ENCODE peak calls at places on chromosomes 1 and 21, in nine cellular contexts. N is left lung, P is HFF-Myc, J is mucosa of descending colon, X is astrocyte, W is uterus, O is fibroblast of the aortic adventitia, C is sigmoid colon, G is Peyer's patch. I is an unnamed sample.

GRCh38 chr1:225427249-225428065 is at the start of gene LBR:
- DNase-seq in N (peak), P (no peak), J (no peak), X (peak), W (peak), O (peak), C (peak), G (no peak), I (peak)

GRCh38 chr1:36834586-36834985 is 199.7 kb downstream of the GRIK3 start:
- DNase-seq in N (no peak), P (no peak), J (no peak), X (no peak), W (no peak), O (no peak), C (no peak), G (no peak), I (no peak)

GRCh38 chr1:56908619-56909340 is 54.2 kb downstream of the C8A start:
- DNase-seq in N (no peak), P (no peak), J (no peak), X (peak), W (no peak), O (peak), C (no peak), G (no peak), I (no peak)

GRCh38 chr1:234199476-234200127 is 173.7 kb upstream of the COA6 start:
- DNase-seq in N (no peak), P (no peak), J (no peak), X (peak), W (no peak), O (no peak), C (no peak), G (no peak), I (no peak)

GRCh38 chr1:25146382-25146855 is 85.9 kb downstream of the SYF2 start:
- DNase-seq in N (no peak), P (no peak), J (no peak), X (no peak), W (no peak), O (peak), C (no peak), G (no peak), I (no peak)

GRCh38 chr1:50109647-50110075 is 941 bp downstream of the ELAVL4 start:
- DNase-seq in N (no peak), P (no peak), J (no peak), X (peak), W (no peak), O (no peak), C (no peak), G (no peak), I (no peak)

GRCh38 chr1:186999506-186999905 is 170.8 kb downstream of the PLA2G4A start:
- DNase-seq in N (no peak), P (no peak), J (no peak), X (peak), W (no peak), O (peak), C (no peak), G (no peak), I (no peak)

GRCh38 chr21:41360072-41360821 is 1.6 kb upstream of the MX2 start:
- DNase-seq in N (no peak), P (no peak), J (peak), X (peak), W (peak), O (peak), C (peak), G (peak), I (no peak)

GRCh38 chr1:67190410-67190809 is 24.2 kb downstream of the IL23R start:
- DNase-seq in N (no peak), P (no peak), J (no peak), X (no peak), W (no peak), O (no peak), C (no peak), G (no peak), I (no peak)

GRCh38 chr1:15038232-15039016 is 115.1 kb upstream of the TMEM51 start:
- DNase-seq in N (no peak), P (no peak), J (no peak), X (no peak), W (no peak), O (peak), C (no peak), G (no peak), I (peak)

GRCh38 chr1:54409156-54410142 is 3.3 kb upstream of the SSBP3 start:
- DNase-seq in N (no peak), P (no peak), J (peak), X (no peak), W (no peak), O (no peak), C (no peak), G (peak), I (peak)

DNA sequence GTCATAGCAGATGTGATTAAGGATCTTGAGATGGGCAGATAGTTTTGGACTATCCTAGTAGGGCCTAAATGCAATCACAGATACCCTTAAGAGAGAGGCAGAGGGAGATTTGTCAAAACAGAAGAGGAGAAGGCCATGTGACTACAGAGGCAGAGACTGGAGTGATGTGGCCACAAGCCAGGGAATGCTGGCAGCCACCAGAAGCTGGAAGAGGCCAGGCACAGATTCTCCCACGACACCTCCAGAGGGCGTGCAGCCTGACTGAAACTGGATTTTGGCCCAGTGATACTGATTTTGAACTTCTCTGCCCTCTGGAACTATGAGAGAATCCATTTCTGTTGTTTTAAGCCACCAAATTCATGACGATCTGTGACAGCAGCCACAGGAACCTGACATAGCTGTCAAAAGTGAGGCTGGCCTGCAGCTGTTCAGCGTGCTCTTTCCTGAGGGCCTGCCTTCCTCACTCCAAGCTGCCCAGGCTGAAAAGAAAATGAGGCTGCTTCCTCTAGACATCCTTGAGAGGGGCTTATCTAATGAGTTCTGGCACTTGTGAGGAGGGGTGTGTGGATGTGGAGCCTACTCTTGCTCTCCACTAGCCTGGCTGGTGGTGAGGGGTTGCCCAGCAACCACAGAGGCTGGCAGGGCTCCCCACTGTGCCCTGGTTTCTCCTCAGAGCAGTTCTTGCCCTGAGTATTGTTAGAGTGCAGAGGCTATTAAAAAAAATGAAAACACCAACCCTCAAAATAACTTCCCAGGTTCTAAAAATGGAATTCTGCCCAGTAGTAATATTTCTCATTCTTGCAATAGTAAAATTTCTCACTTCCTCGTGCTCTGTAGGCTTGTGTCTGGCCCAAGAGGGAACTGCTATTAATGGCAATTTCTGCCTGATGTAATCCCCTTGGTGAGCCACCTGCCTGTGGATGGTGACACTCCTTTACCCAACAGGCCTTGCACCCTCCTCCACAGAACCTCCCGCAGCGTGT is 52.4 kb upstream of the EPS8L3 start:
- DNase-seq in N (no peak), P (no peak), J (no peak), X (no peak), W (no peak), O (peak), C (no peak), G (peak), I (peak)
- TF ChIP-seq CTCF in N (no peak), P (no peak), J (no peak), X (no peak), W (no peak), O (no peak), C (no peak), G (no peak), I (no peak)

GRCh38 chr1:20727746-20728316 is 4.7 kb downstream of the SH2D5 start:
- DNase-seq in N (no peak), P (no peak), J (no peak), X (no peak), W (no peak), O (no peak), C (no peak), G (peak), I (peak)

GRCh38 chr1:20729155-20729931 is 3.2 kb downstream of the SH2D5 start:
- DNase-seq in N (no peak), P (no peak), J (no peak), X (no peak), W (no peak), O (no peak), C (no peak), G (peak), I (no peak)

GRCh38 chr1:20729990-20730689 is 2.4 kb downstream of the SH2D5 start:
- DNase-seq in N (no peak), P (no peak), J (no peak), X (no peak), W (no peak), O (no peak), C (no peak), G (peak), I (no peak)

GRCh38 chr1:20726932-20727745 is 5.4 kb downstream of the SH2D5 start:
- DNase-seq in N (peak), P (no peak), J (no peak), X (no peak), W (no peak), O (no peak), C (peak), G (peak), I (no peak)

DNA sequence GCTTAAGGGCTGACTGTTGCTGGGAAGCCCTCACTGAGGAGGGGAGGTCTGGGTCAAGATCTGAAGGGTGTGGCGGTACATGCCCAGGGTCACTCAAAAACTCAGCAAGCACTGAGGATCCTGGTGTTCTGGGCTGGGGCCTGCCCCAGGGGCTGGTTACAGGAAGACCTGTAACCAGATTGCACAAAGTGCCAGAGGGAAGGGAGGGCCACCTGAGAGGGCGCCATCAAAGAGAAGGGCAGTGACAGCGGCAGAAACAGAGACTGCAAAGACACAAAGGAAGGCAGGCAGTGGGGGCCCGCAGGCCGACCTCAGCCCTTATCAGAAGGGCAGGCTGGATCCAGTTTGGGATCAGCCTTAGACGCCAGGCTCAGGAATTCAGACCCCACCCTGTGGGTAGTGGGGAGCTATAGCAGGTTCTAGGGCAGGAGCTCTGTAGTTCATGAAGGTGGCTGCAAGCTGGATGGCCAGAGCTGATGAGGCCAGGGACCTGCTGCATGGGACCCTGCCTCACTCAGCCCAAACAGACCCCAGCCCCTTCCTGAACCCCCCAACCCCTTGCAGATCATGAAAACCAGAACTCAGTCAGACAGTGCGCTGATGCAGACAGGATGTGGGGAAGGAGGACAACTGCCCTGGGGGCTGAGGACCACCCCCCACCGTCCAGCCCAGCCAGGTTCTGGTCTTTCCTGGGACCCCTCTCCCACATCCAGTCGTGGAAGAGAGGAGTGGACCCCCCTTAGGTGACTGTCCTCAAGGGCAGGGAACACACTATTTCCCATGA is 3.9 kb downstream of the SH2D5 start:
- DNase-seq in N (no peak), P (no peak), J (no peak), X (no peak), W (no peak), O (no peak), C (no peak), G (peak), I (no peak)
- H3K4me3 ChIP-seq in N (no peak), P (no peak), J (no peak), X (no peak), W (no peak), O (no peak), C (no peak), G (no peak), I (no peak)

GRCh38 chr1:22830131-22830566 is 119.5 kb downstream of the EPHB2 start:
- DNase-seq in N (no peak), P (no peak), J (peak), X (no peak), W (no peak), O (no peak), C (no peak), G (no peak), I (no peak)
- TF ChIP-seq CTCF in N (no peak), P (no peak), J (no peak), X (no peak), W (no peak), O (peak), C (no peak), G (no peak), I (no peak)

DNA sequence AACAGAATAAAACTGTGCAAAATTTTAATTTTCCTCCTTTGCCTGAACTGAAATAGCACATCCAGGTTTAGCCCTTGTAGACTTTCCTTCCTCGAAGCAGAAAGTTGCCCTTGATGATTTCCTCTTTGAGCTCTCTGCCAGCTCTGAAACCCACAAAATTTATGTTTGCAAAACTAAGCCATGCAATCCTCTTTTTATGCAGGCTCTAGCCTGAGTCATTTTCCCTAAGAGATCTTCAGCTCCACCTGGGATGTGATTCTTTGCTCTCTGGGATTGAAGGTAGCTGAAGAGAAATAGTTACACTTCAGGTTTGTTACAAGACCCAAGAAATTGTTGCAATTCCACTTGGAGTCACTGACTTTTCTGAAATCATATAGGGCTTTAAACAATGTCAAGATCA is 1.4 kb upstream of the F3 start:
- DNase-seq in N (no peak), P (no peak), J (no peak), X (peak), W (no peak), O (peak), C (no peak), G (no peak), I (no peak)
- H3K4me3 ChIP-seq in N (no peak), P (peak), J (no peak), X (peak), W (no peak), O (no peak), C (peak), G (peak), I (no peak)

GRCh38 chr1:247531937-247532336 is 4.3 kb downstream of the OR2C3 start:
- DNase-seq in N (no peak), P (no peak), J (no peak), X (no peak), W (no peak), O (no peak), C (no peak), G (no peak), I (no peak)
- TF ChIP-seq CTCF in N (no peak), P (no peak), J (no peak), X (no peak), W (no peak), O (no peak), C (no peak), G (no peak), I (no peak)

GRCh38 chr1:102858695-102859094 is 249.6 kb downstream of the COL11A1 start:
- DNase-seq in N (no peak), P (peak), J (no peak), X (no peak), W (no peak), O (peak), C (no peak), G (no peak), I (no peak)

GRCh38 chr1:102861247-102861646 is 247.1 kb downstream of the COL11A1 start:
- DNase-seq in N (no peak), P (no peak), J (no peak), X (peak), W (no peak), O (peak), C (no peak), G (no peak), I (no peak)

DNA sequence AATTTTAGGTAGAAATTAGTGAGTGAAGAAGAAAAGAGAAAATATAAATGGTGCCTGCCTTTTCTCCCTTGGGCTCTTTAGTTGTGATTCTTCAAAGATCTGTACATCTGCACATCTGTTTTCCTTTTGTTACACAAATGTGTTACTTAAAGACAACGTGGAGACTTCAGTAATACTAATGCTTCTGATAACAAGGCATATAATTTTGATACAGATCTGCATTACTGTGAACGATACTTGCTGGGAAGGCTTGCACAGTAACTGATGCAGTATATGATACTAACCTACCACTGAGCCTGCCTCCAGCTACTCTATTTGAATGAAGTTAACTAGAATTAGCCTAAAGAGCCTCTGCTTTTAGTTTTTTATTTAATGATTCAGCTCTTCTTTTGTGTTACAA is 244.6 kb downstream of the COL11A1 start:
- DNase-seq in N (no peak), P (no peak), J (no peak), X (no peak), W (no peak), O (no peak), C (no peak), G (no peak), I (no peak)
- H3K4me3 ChIP-seq in N (no peak), P (no peak), J (no peak), X (no peak), W (no peak), O (no peak), C (no peak), G (no peak), I (no peak)

GRCh38 chr1:41862411-41863221 is 56.1 kb downstream of the HIVEP3 start:
- DNase-seq in N (no peak), P (no peak), J (no peak), X (peak), W (no peak), O (peak), C (no peak), G (no peak), I (peak)
- TF ChIP-seq CTCF in N (no peak), P (no peak), J (no peak), X (no peak), W (no peak), O (no peak), C (no peak), G (no peak), I (no peak)

GRCh38 chr1:40341509-40342380 is 24.7 kb upstream of the COL9A2 start:
- DNase-seq in N (no peak), P (no peak), J (no peak), X (no peak), W (no peak), O (peak), C (no peak), G (no peak), I (peak)
- H3K4me3 ChIP-seq in N (no peak), P (no peak), J (no peak), X (no peak), W (no peak), O (no peak), C (no peak), G (no peak), I (no peak)